ENCODE peak calls at places on chromosomes 12 and 14, in ten cellular contexts. N is astrocyte, T is neuronal stem cell, F is HepG2, G is IMR-90, P is H9, X is GM12878, R is fibroblast of lung, W is GM23248, A is K562. J is an unnamed sample. For H3K27me3, the result is how much of the 10 kb centered on the place peaks cover.

GRCh38 chr12:115710104-115710564 is 567.4 kb downstream of the MED13L start:
- DNase-seq in N (peak), T (no peak), F (no peak), G (peak), P (no peak), X (no peak), R (peak), W (peak), A (no peak), J (no peak)

GRCh38 chr14:68513838-68514610 is 278.8 kb downstream of the ZFP36L1 start:
- DNase-seq in N (no peak), T (no peak), F (no peak), G (no peak), P (no peak), X (peak), R (no peak), W (no peak), A (no peak), J (no peak)

GRCh38 chr14:74841230-74842207 is 34.4 kb downstream of the PROX2 start:
- DNase-seq in N (no peak), T (no peak), F (no peak), G (no peak), P (no peak), X (peak), R (no peak), W (no peak), A (no peak), J (no peak)

GRCh38 chr14:100540926-100541620 is 46.1 kb downstream of the BEGAIN start:
- DNase-seq in N (no peak), T (no peak), F (no peak), G (no peak), P (no peak), X (no peak), R (no peak), W (no peak), A (no peak), J (no peak)

GRCh38 chr12:95634622-95635621 is 83.6 kb upstream of the USP44 start:
- DNase-seq in N (peak), T (no peak), F (peak), G (peak), P (no peak), X (no peak), R (peak), W (no peak), A (no peak), J (no peak)

GRCh38 chr12:103330672-103331071 is 165.1 kb downstream of the C12orf42 start:
- DNase-seq in N (no peak), T (no peak), F (no peak), G (no peak), P (no peak), X (no peak), R (no peak), W (no peak), A (no peak), J (no peak)

GRCh38 chr14:24079521-24080141 is 8.3 kb downstream of the CPNE6 start:
- DNase-seq in N (no peak), T (peak), F (no peak), G (no peak), P (peak), X (no peak), R (no peak), W (no peak), A (no peak), J (no peak)

GRCh38 chr12:124289634-124290600 is 5.0 kb upstream of the RFLNA start:
- DNase-seq in N (peak), T (no peak), F (no peak), G (peak), P (no peak), X (no peak), R (peak), W (peak), A (no peak), J (no peak)

GRCh38 chr14:62710811-62711210 is 334.4 kb downstream of the KCNH5 start:
- DNase-seq in N (no peak), T (no peak), F (no peak), G (no peak), P (no peak), X (no peak), R (no peak), W (no peak), A (no peak), J (no peak)

GRCh38 chr12:25694072-25694471 is 141.0 kb upstream of the LMNTD1 start:
- DNase-seq in N (peak), T (no peak), F (peak), G (peak), P (no peak), X (no peak), R (peak), W (peak), A (no peak), J (no peak)

GRCh38 chr12:56631790-56632700 is 1.9 kb upstream of the BAZ2A start:
- DNase-seq in N (no peak), T (no peak), F (peak), G (peak), P (peak), X (no peak), R (peak), W (peak), A (peak), J (no peak)

GRCh38 chr14:51614707-51615106 is 37.0 kb upstream of the FRMD6 start:
- DNase-seq in N (peak), T (no peak), F (no peak), G (peak), P (no peak), X (no peak), R (peak), W (peak), A (no peak), J (no peak)

GRCh38 chr14:93997082-93997481 is at the start of gene CCDC197:
- DNase-seq in N (peak), T (no peak), F (no peak), G (peak), P (no peak), X (no peak), R (peak), W (peak), A (no peak), J (no peak)

GRCh38 chr14:94480809-94481208 is 4.8 kb upstream of the SERPINA9 start:
- DNase-seq in N (peak), T (no peak), F (peak), G (no peak), P (no peak), X (no peak), R (peak), W (peak), A (no peak), J (no peak)

GRCh38 chr12:88955541-88955940 is 375.3 kb upstream of the KITLG start:
- DNase-seq in N (no peak), T (no peak), F (no peak), G (no peak), P (no peak), X (no peak), R (no peak), W (no peak), A (no peak), J (no peak)

GRCh38 chr12:64796205-64796845 is 28.1 kb upstream of the TBC1D30 start:
- DNase-seq in N (peak), T (peak), F (peak), G (peak), P (peak), X (no peak), R (peak), W (peak), A (peak), J (peak)

GRCh38 chr12:71721781-71722511 is 32.7 kb upstream of the RAB21 start:
- DNase-seq in N (no peak), T (no peak), F (no peak), G (no peak), P (no peak), X (no peak), R (no peak), W (no peak), A (no peak), J (no peak)

GRCh38 chr12:122969657-122970056 is 3.4 kb upstream of the ABCB9 start:
- DNase-seq in N (no peak), T (no peak), F (no peak), G (no peak), P (no peak), X (no peak), R (no peak), W (no peak), A (no peak), J (no peak)

GRCh38 chr14:41037388-41037787 is 569.3 kb upstream of the LRFN5 start:
- DNase-seq in N (no peak), T (no peak), F (no peak), G (no peak), P (no peak), X (no peak), R (no peak), W (no peak), A (no peak), J (no peak)

GRCh38 chr12:82688035-82688501 is 1.4 kb downstream of the TMTC2 start:
- DNase-seq in N (peak), T (no peak), F (no peak), G (no peak), P (no peak), X (no peak), R (peak), W (peak), A (no peak), J (no peak)

GRCh38 chr12:90896164-90896563 is 58.8 kb downstream of the CCER1 start:
- DNase-seq in N (peak), T (no peak), F (no peak), G (peak), P (no peak), X (no peak), R (peak), W (peak), A (no peak), J (peak)

GRCh38 chr12:99261256-99261655 is 386.3 kb upstream of the GARIN6 start:
- DNase-seq in N (no peak), T (no peak), F (no peak), G (no peak), P (no peak), X (no peak), R (no peak), W (no peak), A (no peak), J (no peak)

GRCh38 chr14:43687866-43688265 is 819.2 kb downstream of the FSCB start:
- DNase-seq in N (peak), T (no peak), F (no peak), G (peak), P (no peak), X (no peak), R (peak), W (peak), A (no peak), J (no peak)

GRCh38 chr12:54397157-54397556 is 12.6 kb upstream of the ZNF385A start:
- DNase-seq in N (no peak), T (no peak), F (no peak), G (no peak), P (no peak), X (no peak), R (no peak), W (no peak), A (no peak), J (no peak)

GRCh38 chr12:49983892-49984291 is 11.1 kb downstream of the AQP6 start:
- DNase-seq in N (peak), T (no peak), F (no peak), G (peak), P (no peak), X (no peak), R (peak), W (peak), A (no peak), J (no peak)

GRCh38 chr12:111664961-111665865 is 20.5 kb downstream of the BRAP start:
- DNase-seq in N (no peak), T (no peak), F (no peak), G (no peak), P (no peak), X (no peak), R (no peak), W (no peak), A (no peak), J (no peak)

GRCh38 chr12:56115329-56115728 is 1.1 kb upstream of the RPL41 start:
- DNase-seq in N (peak), T (no peak), F (no peak), G (peak), P (peak), X (no peak), R (peak), W (peak), A (no peak), J (no peak)

GRCh38 chr12:106197906-106198623 is 49.8 kb downstream of the CKAP4 start:
- DNase-seq in N (no peak), T (no peak), F (no peak), G (no peak), P (no peak), X (no peak), R (no peak), W (peak), A (no peak), J (no peak)

GRCh38 chr14:106844608-106845285 is 1318.4 kb downstream of the TMEM121 start:
- DNase-seq in N (no peak), T (no peak), F (peak), G (no peak), P (no peak), X (no peak), R (no peak), W (no peak), A (no peak), J (no peak)

GRCh38 chr14:105388976-105389375 is 9.4 kb upstream of the TEX22 start:
- DNase-seq in N (no peak), T (no peak), F (no peak), G (no peak), P (no peak), X (no peak), R (no peak), W (no peak), A (no peak), J (no peak)

GRCh38 chr14:71243697-71244096 is 336.4 kb downstream of the PCNX1 start:
- DNase-seq in N (peak), T (no peak), F (no peak), G (peak), P (no peak), X (no peak), R (peak), W (peak), A (no peak), J (no peak)

GRCh38 chr12:70094467-70094866 is 148.8 kb upstream of the CNOT2 start:
- DNase-seq in N (no peak), T (no peak), F (no peak), G (no peak), P (no peak), X (no peak), R (no peak), W (no peak), A (no peak), J (no peak)

GRCh38 chr12:29847246-29847645 is 63.5 kb upstream of the TMTC1 start:
- DNase-seq in N (no peak), T (no peak), F (no peak), G (no peak), P (no peak), X (no peak), R (no peak), W (no peak), A (no peak), J (no peak)

GRCh38 chr12:57090456-57090855 is 1.5 kb downstream of the NAB2 start:
- DNase-seq in N (no peak), T (no peak), F (no peak), G (no peak), P (no peak), X (no peak), R (no peak), W (peak), A (no peak), J (no peak)

GRCh38 chr12:50425859-50426258 is 25.2 kb downstream of the LARP4 start:
- DNase-seq in N (no peak), T (no peak), F (no peak), G (no peak), P (peak), X (no peak), R (no peak), W (no peak), A (no peak), J (no peak)

GRCh38 chr12:121648458-121649028 is 20.9 kb downstream of the MORN3 start:
- DNase-seq in N (no peak), T (no peak), F (no peak), G (no peak), P (no peak), X (no peak), R (no peak), W (no peak), A (no peak), J (no peak)

GRCh38 chr12:1826867-1827705 is 6.7 kb downstream of the LRTM2 start:
- DNase-seq in N (no peak), T (no peak), F (no peak), G (no peak), P (no peak), X (no peak), R (no peak), W (no peak), A (no peak), J (no peak)

GRCh38 chr12:1826401-1826800 is 6.0 kb downstream of the LRTM2 start:
- DNase-seq in N (no peak), T (no peak), F (no peak), G (no peak), P (no peak), X (no peak), R (no peak), W (no peak), A (no peak), J (no peak)

GRCh38 chr12:1829306-1829900 is 9.0 kb downstream of the LRTM2 start:
- DNase-seq in N (no peak), T (no peak), F (no peak), G (no peak), P (no peak), X (no peak), R (no peak), W (no peak), A (no peak), J (no peak)

GRCh38 chr12:1828863-1829262 is 8.5 kb downstream of the LRTM2 start:
- DNase-seq in N (no peak), T (no peak), F (no peak), G (no peak), P (no peak), X (no peak), R (peak), W (no peak), A (no peak), J (no peak)

GRCh38 chr12:1827806-1828805 is 7.7 kb downstream of the LRTM2 start:
- DNase-seq in N (no peak), T (no peak), F (no peak), G (no peak), P (no peak), X (no peak), R (no peak), W (no peak), A (no peak), J (no peak)
- H3K27me3 ChIP-seq in N (under half), T (under half), F (under half), G (half or more), P (under half), X (under half), R (under half), W (under half), A (under half), J (under half)

DNA sequence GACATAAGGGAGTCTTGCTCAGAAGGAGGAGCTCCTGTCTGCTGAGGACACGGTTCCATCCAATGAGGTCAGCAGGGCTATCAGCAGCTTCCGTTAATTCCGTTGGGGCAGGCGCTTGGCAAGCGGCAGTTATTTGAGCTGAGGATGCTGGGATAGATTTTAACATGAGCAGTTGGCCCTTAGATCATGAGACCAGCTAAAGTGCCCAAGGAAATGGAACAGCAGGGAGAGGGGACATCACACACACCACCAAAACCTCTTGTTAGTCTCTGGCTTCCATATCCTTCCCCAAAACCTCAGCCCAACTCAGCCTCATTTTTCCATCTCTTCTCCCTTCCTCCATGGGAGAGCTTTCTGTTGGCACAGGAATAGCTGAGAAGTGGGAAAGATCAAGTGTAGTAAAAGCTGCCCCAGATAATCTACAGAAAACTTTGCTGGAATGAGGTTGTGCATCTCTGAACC is 138.7 kb upstream of the PZP start:
- DNase-seq in N (no peak), T (no peak), F (no peak), G (no peak), P (peak), X (no peak), R (no peak), W (no peak), A (no peak), J (no peak)
- H2AFZ ChIP-seq in N (peak), T (no peak), F (no peak), G (no peak), P (no peak), X (no peak), R (no peak), W (no peak), A (peak), J (peak)

GRCh38 chr12:44889871-44890270 is 13.8 kb upstream of the NELL2 start:
- DNase-seq in N (no peak), T (no peak), F (no peak), G (no peak), P (no peak), X (no peak), R (no peak), W (no peak), A (no peak), J (no peak)
- H3K9ac ChIP-seq in N (no peak), T (no peak), F (no peak), G (no peak), P (no peak), X (no peak), R (no peak), W (no peak), A (no peak), J (no peak)

GRCh38 chr12:52807544-52808470 is 6.1 kb downstream of the KRT4 start:
- DNase-seq in N (no peak), T (no peak), F (no peak), G (no peak), P (no peak), X (no peak), R (no peak), W (no peak), A (no peak), J (no peak)
- H3K27me3 ChIP-seq in N (under half), T (under half), F (under half), G (under half), P (under half), X (under half), R (under half), W (under half), A (under half), J (under half)

GRCh38 chr12:114063435-114063834 is 97.3 kb upstream of the RBM19 start:
- DNase-seq in N (no peak), T (no peak), F (no peak), G (no peak), P (peak), X (no peak), R (no peak), W (no peak), A (no peak), J (no peak)
- H2AFZ ChIP-seq in N (no peak), T (no peak), F (no peak), G (no peak), P (no peak), X (no peak), R (no peak), W (no peak), A (no peak), J (no peak)

DNA sequence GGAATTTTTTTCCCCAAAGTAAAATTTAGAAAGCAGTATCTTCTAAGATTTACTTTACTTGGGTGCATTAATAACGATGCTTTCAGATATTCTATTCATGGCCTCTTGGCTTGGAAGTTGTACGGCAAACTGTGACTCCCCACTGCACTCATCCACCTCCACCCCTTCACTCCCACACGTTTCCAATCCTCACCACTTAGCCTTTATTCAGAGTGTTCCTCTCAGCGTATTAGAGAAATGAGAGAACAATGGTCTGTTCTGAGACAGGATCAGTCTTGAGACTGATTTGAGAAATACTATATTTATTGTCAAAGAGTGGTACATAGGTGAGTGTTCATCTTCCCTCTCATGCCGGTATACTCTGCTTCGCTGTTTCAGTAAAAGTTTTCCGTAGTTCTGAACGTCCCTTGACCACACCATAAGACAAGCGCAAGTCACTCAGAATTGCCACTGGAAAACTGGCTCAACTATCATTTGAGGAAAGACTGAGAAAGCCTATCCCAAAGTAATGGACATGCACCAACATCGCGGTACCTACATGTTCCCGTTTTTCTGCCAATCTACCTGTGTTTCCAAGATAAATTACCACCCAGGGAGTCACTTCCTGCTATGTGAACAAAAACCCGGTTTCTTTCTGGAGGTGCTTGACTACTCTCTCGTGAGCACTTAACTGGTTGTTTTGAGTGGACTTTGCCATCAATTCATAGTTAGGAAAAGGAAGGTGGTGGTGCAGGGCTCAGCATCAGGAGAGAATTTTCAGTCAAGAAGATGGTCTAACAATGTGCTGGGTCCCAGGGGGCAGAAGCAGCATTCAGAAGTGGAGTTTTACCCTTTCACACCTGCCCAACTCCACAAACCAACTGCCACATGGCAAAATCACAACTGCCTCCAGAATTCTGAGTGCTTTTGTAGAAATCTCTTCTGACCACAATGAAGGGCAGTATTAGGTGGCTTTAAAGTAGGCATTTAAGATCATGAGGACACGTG is 1.5 kb downstream of the EGLN3 start:
- DNase-seq in N (no peak), T (no peak), F (no peak), G (no peak), P (no peak), X (no peak), R (no peak), W (no peak), A (peak), J (no peak)
- H3K9ac ChIP-seq in N (peak), T (no peak), F (peak), G (no peak), P (peak), X (no peak), R (no peak), W (no peak), A (peak), J (no peak)

DNA sequence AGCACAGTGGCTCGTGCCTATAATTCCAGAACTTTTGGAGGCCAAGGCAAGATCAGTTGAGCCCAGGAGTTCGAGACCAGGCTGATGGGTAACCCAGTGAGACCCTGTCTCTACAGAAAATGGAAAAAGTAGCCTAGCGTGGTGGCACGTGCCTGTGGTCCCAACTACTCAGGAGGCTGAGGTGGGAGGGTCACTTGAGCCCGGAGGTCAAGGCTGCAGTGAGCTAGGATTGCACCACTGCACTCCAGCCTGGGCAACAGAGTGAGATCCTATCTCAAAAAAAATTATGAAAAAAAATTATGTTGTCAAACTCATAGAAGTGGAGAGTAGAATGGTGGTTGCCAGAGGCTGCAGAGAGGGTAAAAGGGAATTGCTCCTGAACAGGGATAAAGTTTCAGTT is 3.6 kb upstream of the LRCOL1 start:
- DNase-seq in N (no peak), T (no peak), F (no peak), G (no peak), P (no peak), X (no peak), R (no peak), W (no peak), A (no peak), J (no peak)
- H3K27me3 ChIP-seq in N (under half), T (under half), F (under half), G (under half), P (under half), X (under half), R (under half), W (under half), A (under half), J (half or more)